ENCODE peak calls at places on chromosome 14, in eight cellular contexts. One of them, this sample, is unnamed.

GRCh38 chr14:102206901-102207300 is 67.2 kb downstream of the WDR20 start:
- DNase-seq in stimulated activated CD4-positive, alpha-beta T cell treated with anti-CD3 and anti-CD28 coated beads, Interleukin-15, amount 100 ng/mL, for 24 hours: no peak
- DNase-seq in RPMI8226: no peak
- DNase-seq in cardiac fibroblast: no peak
- DNase-seq in stimulated activated naive CD4-positive, alpha-beta T cell: no peak
- DNase-seq in mesenchymal stem cell: no peak
- DNase-seq in RWPE1: no peak
- DNase-seq in HEK293T: no peak
- DNase-seq in this sample: no peak

GRCh38 chr14:95948608-95949007 is 72.0 kb downstream of the TUNAR start:
- DNase-seq in stimulated activated CD4-positive, alpha-beta T cell treated with anti-CD3 and anti-CD28 coated beads, Interleukin-15, amount 100 ng/mL, for 24 hours: no peak
- DNase-seq in RPMI8226: no peak
- DNase-seq in cardiac fibroblast: no peak
- DNase-seq in stimulated activated naive CD4-positive, alpha-beta T cell: no peak
- DNase-seq in mesenchymal stem cell: no peak
- DNase-seq in RWPE1: no peak
- DNase-seq in HEK293T: no peak
- DNase-seq in this sample: no peak

GRCh38 chr14:89012272-89013097 is 188.0 kb downstream of the TTC8 start:
- DNase-seq in stimulated activated CD4-positive, alpha-beta T cell treated with anti-CD3 and anti-CD28 coated beads, Interleukin-15, amount 100 ng/mL, for 24 hours: no peak
- DNase-seq in RPMI8226: no peak
- DNase-seq in cardiac fibroblast: no peak
- DNase-seq in stimulated activated naive CD4-positive, alpha-beta T cell: no peak
- DNase-seq in mesenchymal stem cell: no peak
- DNase-seq in RWPE1: no peak
- DNase-seq in HEK293T: no peak
- DNase-seq in this sample: no peak

GRCh38 chr14:43003845-43004244 is 1397.2 kb downstream of the LRFN5 start:
- DNase-seq in stimulated activated CD4-positive, alpha-beta T cell treated with anti-CD3 and anti-CD28 coated beads, Interleukin-15, amount 100 ng/mL, for 24 hours: no peak
- DNase-seq in RPMI8226: no peak
- DNase-seq in cardiac fibroblast: peak
- DNase-seq in stimulated activated naive CD4-positive, alpha-beta T cell: no peak
- DNase-seq in mesenchymal stem cell: no peak
- DNase-seq in RWPE1: no peak
- DNase-seq in HEK293T: peak
- DNase-seq in this sample: peak

GRCh38 chr14:49972199-49972671 is 79.4 kb downstream of the ARF6 start:
- DNase-seq in stimulated activated CD4-positive, alpha-beta T cell treated with anti-CD3 and anti-CD28 coated beads, Interleukin-15, amount 100 ng/mL, for 24 hours: no peak
- DNase-seq in RPMI8226: peak
- DNase-seq in cardiac fibroblast: peak
- DNase-seq in stimulated activated naive CD4-positive, alpha-beta T cell: no peak
- DNase-seq in mesenchymal stem cell: peak
- DNase-seq in RWPE1: no peak
- DNase-seq in HEK293T: no peak
- DNase-seq in this sample: peak

GRCh38 chr14:55721353-55721752 is 141.3 kb downstream of the KTN1 start:
- DNase-seq in stimulated activated CD4-positive, alpha-beta T cell treated with anti-CD3 and anti-CD28 coated beads, Interleukin-15, amount 100 ng/mL, for 24 hours: no peak
- DNase-seq in RPMI8226: no peak
- DNase-seq in cardiac fibroblast: peak
- DNase-seq in stimulated activated naive CD4-positive, alpha-beta T cell: no peak
- DNase-seq in mesenchymal stem cell: peak
- DNase-seq in RWPE1: peak
- DNase-seq in HEK293T: no peak
- DNase-seq in this sample: no peak

GRCh38 chr14:105223260-105223659 is 25.1 kb upstream of the BTBD6 start:
- DNase-seq in stimulated activated CD4-positive, alpha-beta T cell treated with anti-CD3 and anti-CD28 coated beads, Interleukin-15, amount 100 ng/mL, for 24 hours: no peak
- DNase-seq in RPMI8226: no peak
- DNase-seq in cardiac fibroblast: no peak
- DNase-seq in stimulated activated naive CD4-positive, alpha-beta T cell: no peak
- DNase-seq in mesenchymal stem cell: peak
- DNase-seq in RWPE1: no peak
- DNase-seq in HEK293T: no peak
- DNase-seq in this sample: no peak

GRCh38 chr14:51182166-51182565 is 57.9 kb upstream of the TMX1 start:
- DNase-seq in stimulated activated CD4-positive, alpha-beta T cell treated with anti-CD3 and anti-CD28 coated beads, Interleukin-15, amount 100 ng/mL, for 24 hours: no peak
- DNase-seq in RPMI8226: no peak
- DNase-seq in cardiac fibroblast: peak
- DNase-seq in stimulated activated naive CD4-positive, alpha-beta T cell: no peak
- DNase-seq in mesenchymal stem cell: no peak
- DNase-seq in RWPE1: peak
- DNase-seq in HEK293T: no peak
- DNase-seq in this sample: peak

GRCh38 chr14:77681196-77682157 is 26.3 kb downstream of the ALKBH1 start:
- DNase-seq in stimulated activated CD4-positive, alpha-beta T cell treated with anti-CD3 and anti-CD28 coated beads, Interleukin-15, amount 100 ng/mL, for 24 hours: no peak
- DNase-seq in RPMI8226: no peak
- DNase-seq in cardiac fibroblast: peak
- DNase-seq in stimulated activated naive CD4-positive, alpha-beta T cell: no peak
- DNase-seq in mesenchymal stem cell: peak
- DNase-seq in RWPE1: no peak
- DNase-seq in HEK293T: no peak
- DNase-seq in this sample: no peak

GRCh38 chr14:88245321-88245720 is 77.7 kb downstream of the KCNK10 start:
- DNase-seq in stimulated activated CD4-positive, alpha-beta T cell treated with anti-CD3 and anti-CD28 coated beads, Interleukin-15, amount 100 ng/mL, for 24 hours: no peak
- DNase-seq in RPMI8226: no peak
- DNase-seq in cardiac fibroblast: no peak
- DNase-seq in stimulated activated naive CD4-positive, alpha-beta T cell: no peak
- DNase-seq in mesenchymal stem cell: no peak
- DNase-seq in RWPE1: no peak
- DNase-seq in HEK293T: no peak
- DNase-seq in this sample: no peak